ENCODE peak calls at places on chromosomes 12 and 14, in nine cellular contexts. C, B, V, O, W, L, Y, Q and D are unnamed samples.

GRCh38 chr12:117365072-117365616 is 3.7 kb upstream of the NOS1 start:
- DNase-seq in C (no peak), B (no peak), V (no peak), O (no peak), W (no peak), L (no peak), Y (no peak), Q (no peak), D (no peak)

GRCh38 chr12:107318804-107319535 is 225.6 kb upstream of the CRY1 start:
- DNase-seq in C (peak), B (no peak), V (peak), O (no peak), W (no peak), L (peak), Y (peak), Q (peak), D (peak)

GRCh38 chr12:89529738-89530137 is 3.9 kb upstream of the POC1B start:
- DNase-seq in C (peak), B (no peak), V (peak), O (no peak), W (no peak), L (no peak), Y (peak), Q (peak), D (peak)

GRCh38 chr14:88321692-88322504 is 1.2 kb downstream of the KCNK10 start:
- DNase-seq in C (no peak), B (no peak), V (no peak), O (no peak), W (no peak), L (no peak), Y (no peak), Q (no peak), D (no peak)

GRCh38 chr12:102965281-102966155 is 8.0 kb downstream of the ASCL1 start:
- DNase-seq in C (no peak), B (no peak), V (no peak), O (no peak), W (no peak), L (no peak), Y (no peak), Q (no peak), D (no peak)

GRCh38 chr12:99611117-99611516 is 36.4 kb upstream of the GARIN6 start:
- DNase-seq in C (no peak), B (no peak), V (no peak), O (no peak), W (no peak), L (no peak), Y (no peak), Q (peak), D (no peak)

GRCh38 chr14:96065661-96066459 is 26.7 kb downstream of the C14orf132 start:
- DNase-seq in C (no peak), B (no peak), V (no peak), O (no peak), W (no peak), L (no peak), Y (no peak), Q (no peak), D (no peak)

GRCh38 chr12:66035289-66035961 is 95.1 kb downstream of the LLPH start:
- DNase-seq in C (peak), B (no peak), V (peak), O (no peak), W (peak), L (no peak), Y (peak), Q (peak), D (peak)

GRCh38 chr14:49970474-49971147 is 77.7 kb downstream of the ARF6 start:
- DNase-seq in C (no peak), B (peak), V (peak), O (peak), W (no peak), L (no peak), Y (peak), Q (peak), D (peak)

DNA sequence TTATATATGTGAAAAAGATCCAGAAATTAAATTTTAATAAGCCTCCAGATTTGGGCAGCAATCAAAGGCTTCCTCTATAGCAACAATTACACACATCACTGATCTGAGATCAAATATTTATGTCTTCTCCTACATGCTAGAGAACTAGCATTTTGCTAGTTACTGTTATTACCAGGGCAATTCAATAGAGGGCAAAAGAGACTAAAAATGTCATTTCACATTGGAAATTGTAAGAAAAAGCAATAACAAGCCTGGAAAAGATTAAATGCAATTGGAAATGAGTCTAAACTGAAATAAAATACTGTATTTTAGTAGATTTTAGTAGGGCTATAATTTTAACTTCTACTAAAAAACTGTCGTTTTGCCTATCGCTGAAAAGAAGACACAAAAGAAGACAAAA is 32.6 kb upstream of the ANO6 start:
- DNase-seq in C (peak), B (no peak), V (peak), O (no peak), W (no peak), L (no peak), Y (peak), Q (peak), D (peak)
- TF ChIP-seq CTCF in C (peak), B (peak), V (peak), O (peak), W (peak), L (peak), Y (peak), Q (peak), D (peak)

GRCh38 chr12:111085100-111085499 is 164.7 kb upstream of the MYL2 start:
- DNase-seq in C (no peak), B (no peak), V (no peak), O (no peak), W (no peak), L (no peak), Y (no peak), Q (no peak), D (no peak)
- H3K4me3 ChIP-seq in C (no peak), B (no peak), V (no peak), O (no peak), W (no peak), L (no peak), Y (no peak), Q (no peak), D (no peak)

DNA sequence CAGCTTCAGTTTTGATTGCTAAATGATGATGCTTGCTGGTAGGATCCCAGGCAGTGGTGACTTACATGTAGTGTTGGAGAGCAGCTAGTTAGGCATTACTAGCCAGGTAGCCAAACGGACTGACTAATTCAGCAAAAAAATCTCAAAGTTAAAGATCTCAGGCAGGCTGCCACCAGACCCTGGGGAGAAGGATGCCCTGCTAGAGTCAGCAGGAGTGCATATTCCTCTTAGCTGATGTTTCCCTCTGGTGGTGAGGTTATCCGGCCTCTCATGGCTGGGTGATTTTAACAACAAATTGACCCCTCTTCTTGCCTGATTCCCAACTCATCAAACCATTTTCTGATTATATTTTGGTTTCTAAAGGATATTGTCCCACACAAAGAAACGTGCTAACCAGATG is 2.8 kb downstream of the EFS start:
- DNase-seq in C (peak), B (no peak), V (peak), O (no peak), W (no peak), L (no peak), Y (peak), Q (no peak), D (peak)
- TF ChIP-seq CTCF in C (no peak), B (no peak), V (peak), O (peak), W (peak), L (no peak), Y (no peak), Q (peak), D (peak)

DNA sequence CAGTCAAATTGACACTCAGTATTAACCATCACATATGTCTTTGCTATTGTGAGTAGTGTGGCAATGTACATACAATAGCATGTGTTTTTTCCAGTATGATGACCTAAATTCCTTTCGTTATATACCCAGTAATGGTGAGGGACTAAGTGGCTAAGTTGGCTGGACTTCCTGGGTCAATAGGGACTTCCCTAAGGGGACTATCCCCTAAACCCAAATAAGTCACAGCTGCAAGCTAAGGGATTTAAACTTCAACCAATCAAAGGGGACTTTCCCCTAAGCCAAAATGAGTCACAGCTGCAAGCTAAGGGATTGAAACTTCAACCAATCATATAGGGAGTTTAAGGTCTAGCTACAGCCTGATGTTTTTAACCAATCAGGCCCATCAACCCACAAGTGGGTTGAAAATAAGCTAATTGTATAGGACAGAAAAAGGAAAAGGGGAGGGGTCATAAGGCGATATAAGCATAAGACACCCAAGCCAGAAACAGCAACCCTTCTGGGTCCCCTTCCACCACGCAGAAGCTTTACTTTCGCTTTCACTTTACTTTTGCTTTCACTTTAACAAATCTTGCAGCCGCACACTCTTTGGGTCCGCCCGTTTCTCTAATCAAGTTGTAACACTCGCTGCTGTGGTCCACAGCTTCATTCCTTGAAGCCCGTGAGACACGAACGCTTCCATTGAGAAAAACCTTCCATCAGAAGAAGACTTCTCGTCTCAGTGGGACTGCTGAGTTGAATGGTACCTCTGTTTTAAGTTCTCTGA is 404.4 kb downstream of the FLRT2 start:
- DNase-seq in C (peak), B (peak), V (peak), O (peak), W (no peak), L (peak), Y (peak), Q (no peak), D (peak)
- H3K4me3 ChIP-seq in C (peak), B (peak), V (no peak), O (peak), W (no peak), L (peak), Y (peak), Q (peak), D (peak)

GRCh38 chr12:2284857-2285256 is 232.1 kb downstream of the CACNA1C start:
- DNase-seq in C (peak), B (peak), V (peak), O (peak), W (peak), L (peak), Y (peak), Q (peak), D (peak)
- TF ChIP-seq CTCF in C (peak), B (peak), V (peak), O (peak), W (peak), L (peak), Y (peak), Q (peak), D (peak)

DNA sequence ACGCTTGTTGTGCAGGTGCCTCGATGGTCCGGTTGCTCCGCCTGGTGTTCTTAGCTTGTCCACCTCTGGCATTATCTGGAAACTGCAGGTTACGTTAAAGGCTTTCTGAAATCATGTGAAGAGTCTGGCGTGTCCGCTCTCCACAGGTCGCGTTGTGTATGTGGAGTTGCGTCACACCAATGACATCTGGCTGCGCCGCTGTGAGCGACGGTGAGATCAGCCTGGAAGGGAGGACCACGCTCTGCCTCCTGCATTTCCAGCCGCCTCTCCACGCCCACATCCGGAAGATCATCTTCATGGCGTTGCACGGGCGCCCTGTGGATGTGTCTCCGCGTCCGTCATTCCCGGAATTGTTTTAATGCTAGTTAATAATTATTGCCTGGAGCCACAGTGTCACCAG is 50.6 kb upstream of the GALNT9 start:
- DNase-seq in C (peak), B (no peak), V (no peak), O (no peak), W (no peak), L (peak), Y (no peak), Q (no peak), D (no peak)
- H3K4me3 ChIP-seq in C (no peak), B (no peak), V (no peak), O (no peak), W (no peak), L (no peak), Y (no peak), Q (no peak), D (no peak)

GRCh38 chr12:2119266-2119665 is 66.5 kb downstream of the CACNA1C start:
- DNase-seq in C (no peak), B (no peak), V (no peak), O (no peak), W (no peak), L (no peak), Y (no peak), Q (no peak), D (no peak)
- TF ChIP-seq CTCF in C (no peak), B (no peak), V (no peak), O (no peak), W (no peak), L (no peak), Y (no peak), Q (no peak), D (no peak)

DNA sequence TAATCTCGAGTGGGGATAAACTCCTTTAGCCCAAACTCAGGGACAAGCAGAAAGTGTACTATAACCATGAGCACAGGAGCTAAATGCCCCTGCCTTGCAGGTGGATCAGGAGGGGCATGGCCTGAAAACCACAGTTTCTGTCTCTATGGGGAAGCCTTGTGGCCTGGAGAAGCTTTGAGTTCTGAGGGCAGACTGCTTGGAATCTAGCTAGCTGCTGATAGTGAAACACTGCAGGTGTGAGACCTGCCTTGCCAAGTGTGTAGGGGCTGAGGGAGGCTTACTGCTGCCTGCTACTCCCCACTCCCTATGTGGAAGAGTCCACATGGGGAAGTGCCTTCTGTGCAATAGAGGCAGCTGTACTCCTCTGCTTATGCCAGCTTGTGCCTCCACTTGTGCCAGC is 352.3 kb upstream of the OR4E1 start:
- DNase-seq in C (no peak), B (no peak), V (no peak), O (no peak), W (no peak), L (no peak), Y (no peak), Q (no peak), D (no peak)
- H3K4me3 ChIP-seq in C (no peak), B (no peak), V (no peak), O (no peak), W (no peak), L (no peak), Y (no peak), Q (no peak), D (no peak)